ENCODE peak calls at places on chromosomes 3 and 15, in four cellular contexts. C is AG04450, F is astrocyte of the spinal cord, S is uterus. N is an unnamed sample.

GRCh38 chr3:9110802-9111201 is 138.6 kb downstream of the SRGAP3 start:
- DNase-seq in F (no peak), C (no peak), S (no peak), N (no peak)

GRCh38 chr3:151750181-151750580 is 16.5 kb downstream of the AADACL2 start:
- DNase-seq in S (no peak), C (no peak), F (no peak), N (no peak)

GRCh38 chr3:190120161-190121060 is at the start of gene P3H2:
- DNase-seq in F (peak; percentile 95), C (peak; percentile 78), S (peak; percentile 80), N (peak; percentile 68)

GRCh38 chr15:65796610-65797012 is 4.5 kb upstream of the DENND4A start:
- DNase-seq in S (no peak), C (no peak), F (peak; percentile 62), N (no peak)

GRCh38 chr15:52483712-52484111 is 45.0 kb downstream of the MYO5A start:
- DNase-seq in F (peak; percentile 70), S (no peak), C (no peak), N (no peak)

GRCh38 chr3:58092516-58092915 is 84.3 kb downstream of the FLNB start:
- DNase-seq in F (no peak), C (no peak), S (no peak), N (no peak)

GRCh38 chr3:129502641-129503386 is 25.6 kb upstream of the RHO start:
- DNase-seq in C (no peak), F (no peak), S (no peak), N (no peak)

GRCh38 chr15:56168394-56168793 is 75.3 kb downstream of the RFX7 start:
- DNase-seq in S (no peak), C (no peak), F (no peak), N (no peak)

GRCh38 chr3:12541625-12542024 is 3.7 kb downstream of the MKRN2OS start:
- DNase-seq in C (no peak), F (no peak), S (no peak), N (no peak)

GRCh38 chr3:58008140-58009025 is at the start of gene FLNB:
- DNase-seq in F (peak; percentile 56), C (no peak), S (peak; percentile 75), N (peak; percentile 81)

GRCh38 chr15:48493084-48493762 is 152.3 kb downstream of the FBN1 start:
- DNase-seq in F (peak; percentile 94), S (peak; percentile 42), C (peak; percentile 88), N (no peak)

GRCh38 chr3:58530354-58530865 is 6.6 kb downstream of the ACOX2 start:
- DNase-seq in S (no peak), F (no peak), C (no peak), N (no peak)

GRCh38 chr3:39494781-39495180 is 27.3 kb downstream of the MOBP start:
- DNase-seq in S (no peak), F (no peak), C (no peak), N (no peak)

GRCh38 chr3:23712095-23712494 is 93.7 kb upstream of the UBE2E1 start:
- DNase-seq in S (no peak), C (no peak), F (no peak), N (no peak)

GRCh38 chr15:66961407-66961884 is 104.0 kb upstream of the SMAD3 start:
- DNase-seq in F (peak; percentile 19), S (no peak), C (no peak), N (no peak)

GRCh38 chr3:195773956-195774537 is 37.7 kb downstream of the MUC4 start:
- DNase-seq in F (no peak), C (no peak), S (no peak), N (no peak)

GRCh38 chr3:196967412-196968232 is 1.0 kb downstream of the PIGZ start:
- DNase-seq in F (no peak), S (no peak), C (no peak), N (no peak)

GRCh38 chr3:39118079-39118478 is 10.6 kb downstream of the TTC21A start:
- DNase-seq in F (no peak), C (no peak), S (no peak), N (no peak)

GRCh38 chr15:51861557-51862350 is 32.3 kb downstream of the TMOD3 start:
- DNase-seq in C (no peak), S (no peak), F (no peak), N (no peak)

GRCh38 chr3:149547413-149547812 is 72.9 kb downstream of the TM4SF4 start:
- DNase-seq in C (no peak), S (peak; percentile 92), F (peak; percentile 67), N (no peak)

GRCh38 chr3:25493246-25493645 is 65.2 kb downstream of the RARB start:
- DNase-seq in S (no peak), F (peak; percentile 69), C (no peak), N (no peak)

GRCh38 chr3:132321321-132321720 is 4.1 kb downstream of the ACP3 start:
- DNase-seq in S (no peak), C (no peak), F (peak; percentile 7), N (no peak)

GRCh38 chr3:153160451-153161137 is 1.4 kb upstream of the RAP2B start:
- DNase-seq in F (peak; percentile 94), C (peak; percentile 80), S (peak; percentile 72), N (peak; percentile 62)

GRCh38 chr3:130243808-130244207 is 101.7 kb upstream of the COL6A5 start:
- DNase-seq in F (no peak), S (no peak), C (no peak), N (no peak)

GRCh38 chr3:65334045-65334665 is 646.4 kb upstream of the ADAMTS9 start:
- DNase-seq in F (no peak), C (no peak), S (no peak), N (peak; percentile 34)

GRCh38 chr3:161854232-161854771 is 357.7 kb downstream of the OTOL1 start:
- DNase-seq in F (peak; percentile 84), S (no peak), C (peak; percentile 11), N (peak; percentile 26)

GRCh38 chr3:23567917-23568316 is 237.8 kb upstream of the UBE2E1 start:
- DNase-seq in C (peak; percentile 77), S (no peak), F (peak; percentile 97), N (no peak)

GRCh38 chr3:174442317-174442682 is 416.8 kb upstream of the NAALADL2 start:
- DNase-seq in S (no peak), C (no peak), F (no peak), N (no peak)

GRCh38 chr3:131907809-131908208 is 127.0 kb downstream of the CPNE4 start:
- DNase-seq in C (no peak), F (peak; percentile 10), S (no peak), N (no peak)

GRCh38 chr3:24387000-24387399 is 107.7 kb downstream of the THRB start:
- DNase-seq in S (no peak), F (no peak), C (no peak), N (no peak)

GRCh38 chr15:95857124-95857757 is 473.3 kb upstream of the NR2F2 start:
- DNase-seq in S (no peak), C (peak; percentile 58), F (peak; percentile 66), N (no peak)

GRCh38 chr3:97575742-97576141 is 188.8 kb upstream of the ARL6 start:
- DNase-seq in S (no peak), C (no peak), F (no peak), N (no peak)

GRCh38 chr15:75234191-75234810 is 23.8 kb upstream of the GOLGA6C start:
- DNase-seq in C (no peak), S (peak; percentile 7), F (no peak), N (no peak)

GRCh38 chr15:70508561-70509281 is 254.6 kb downstream of the UACA start:
- DNase-seq in S (no peak), C (peak; percentile 63), F (peak; percentile 86), N (no peak)

GRCh38 chr3:171561601-171562323 is 101.6 kb upstream of the TNIK start:
- DNase-seq in S (no peak), C (no peak), F (no peak), N (no peak)

GRCh38 chr15:77183066-77183465 is 112.2 kb upstream of the TSPAN3 start:
- DNase-seq in F (no peak), C (no peak), S (no peak), N (no peak)

GRCh38 chr15:25171111-25171811 is 216.5 kb downstream of the SNRPN start:
- DNase-seq in C (no peak), S (peak; percentile 7), F (no peak), N (no peak)

GRCh38 chr3:183295211-183295610 is 42.2 kb downstream of the B3GNT5 start:
- DNase-seq in S (no peak), F (peak; percentile 90), C (peak; percentile 55), N (no peak)

DNA sequence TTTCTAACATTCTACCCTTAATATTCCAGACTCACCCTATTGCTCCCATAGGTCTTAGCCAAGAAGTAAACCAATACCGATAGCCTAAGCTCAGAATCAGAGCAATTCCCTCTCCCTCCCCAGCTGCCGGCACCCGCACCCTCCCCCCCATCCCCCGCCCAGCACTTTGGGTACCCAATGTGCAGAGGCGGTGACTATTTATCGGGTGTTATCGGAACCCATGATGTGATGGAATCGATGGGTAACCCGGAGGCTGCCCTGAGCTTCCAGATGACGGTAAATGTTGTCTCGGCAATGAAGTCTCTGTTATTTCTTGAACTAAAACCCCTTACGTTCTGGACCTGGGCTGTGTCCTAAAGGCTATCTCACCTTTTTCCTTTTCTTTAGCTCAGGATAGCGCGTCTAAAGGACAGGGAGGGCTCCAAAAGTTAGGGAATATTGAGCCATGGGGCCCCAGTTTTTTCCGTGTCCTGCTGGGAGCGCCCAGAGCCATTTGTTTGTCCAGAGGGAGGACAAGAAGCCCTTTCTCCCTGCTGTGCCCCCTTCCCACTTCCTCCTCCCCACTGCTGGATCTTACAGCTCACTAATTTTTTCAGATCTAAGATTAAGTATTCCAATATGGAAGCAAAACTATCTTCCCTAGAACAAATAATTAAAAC is 1.6 kb downstream of the SLITRK3 start:
- DNase-seq in S (no peak), C (no peak), F (no peak), N (no peak)
- TF ChIP-seq CTCF in S (no peak), C (no peak), F (no peak), N (no peak)

DNA sequence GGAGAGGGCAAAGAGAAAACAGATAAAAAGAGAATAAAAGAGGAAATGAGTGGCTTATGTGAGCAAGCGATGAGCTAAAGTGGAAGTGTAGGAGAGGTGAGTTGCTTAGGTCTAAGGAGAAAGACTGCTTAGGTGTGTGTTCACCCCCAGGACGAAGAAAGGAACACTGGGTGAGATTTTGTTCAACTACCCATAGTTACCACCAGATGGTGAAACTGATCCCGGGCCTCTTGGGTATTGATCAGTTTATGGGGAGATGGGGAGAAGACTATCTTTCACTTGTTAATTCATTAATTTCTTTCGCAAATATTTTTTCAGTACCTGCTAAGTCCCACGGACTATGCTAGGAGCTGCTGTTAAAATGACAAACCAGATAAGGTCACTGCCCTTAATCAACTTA is 33.9 kb downstream of the GAP43 start:
- DNase-seq in F (no peak), S (no peak), C (no peak), N (no peak)
- TF ChIP-seq CTCF in F (no peak), S (no peak), C (no peak), N (peak; percentile 13)

GRCh38 chr3:138284079-138284478 is 45.6 kb downstream of the NME9 start:
- DNase-seq in C (no peak), F (no peak), S (no peak), N (no peak)
- TF ChIP-seq CTCF in C (no peak), F (no peak), S (no peak), N (no peak)

GRCh38 chr3:133486658-133487057 is 86.8 kb downstream of the BFSP2 start:
- DNase-seq in S (no peak), C (no peak), F (no peak), N (no peak)

GRCh38 chr3:133489466-133490085 is 83.9 kb upstream of the CDV3 start:
- DNase-seq in F (peak; percentile 69), S (no peak), C (no peak), N (no peak)

GRCh38 chr3:133488785-133489367 is 84.6 kb upstream of the CDV3 start:
- DNase-seq in F (peak; percentile 54), S (no peak), C (no peak), N (no peak)

GRCh38 chr3:133487204-133487603 is 86.3 kb upstream of the CDV3 start:
- DNase-seq in C (no peak), F (no peak), S (no peak), N (no peak)

GRCh38 chr3:133487920-133488540 is 85.5 kb upstream of the CDV3 start:
- DNase-seq in F (no peak), C (no peak), S (no peak), N (no peak)
- TF ChIP-seq CTCF in F (peak; percentile 47), C (peak; percentile 46), S (peak; percentile 17), N (peak; percentile 57)